ENCODE peak calls at places on chromosomes 5 and 9, in seven cellular contexts. One of them, this sample, is unnamed.

GRCh38 chr9:95004452-95005275 is 278.2 kb downstream of the AOPEP start:
- DNase-seq in fibroblast of mammary gland: no peak
- DNase-seq in CD8-positive, alpha-beta T cell: peak
- DNase-seq in keratinocyte: no peak
- DNase-seq in lower lobe of right lung: peak
- DNase-seq in AG04450: no peak
- DNase-seq in H9: no peak
- DNase-seq in this sample: peak

GRCh38 chr5:65394078-65394477 is 87.6 kb downstream of the ADAMTS6 start:
- DNase-seq in fibroblast of mammary gland: peak
- DNase-seq in CD8-positive, alpha-beta T cell: no peak
- DNase-seq in keratinocyte: no peak
- DNase-seq in lower lobe of right lung: no peak
- DNase-seq in AG04450: peak
- DNase-seq in H9: no peak
- DNase-seq in this sample: no peak

GRCh38 chr5:109558364-109558763 is 131.4 kb upstream of the MAN2A1 start:
- DNase-seq in fibroblast of mammary gland: no peak
- DNase-seq in CD8-positive, alpha-beta T cell: no peak
- DNase-seq in keratinocyte: no peak
- DNase-seq in lower lobe of right lung: no peak
- DNase-seq in AG04450: no peak
- DNase-seq in H9: no peak
- DNase-seq in this sample: no peak

GRCh38 chr5:59275537-59276276 is 617.8 kb downstream of the PDE4D start:
- DNase-seq in fibroblast of mammary gland: peak
- DNase-seq in CD8-positive, alpha-beta T cell: no peak
- DNase-seq in keratinocyte: no peak
- DNase-seq in lower lobe of right lung: no peak
- DNase-seq in AG04450: no peak
- DNase-seq in H9: peak
- DNase-seq in this sample: peak

GRCh38 chr9:16870606-16871357 is at the start of gene BNC2:
- DNase-seq in fibroblast of mammary gland: peak
- DNase-seq in CD8-positive, alpha-beta T cell: no peak
- DNase-seq in keratinocyte: no peak
- DNase-seq in lower lobe of right lung: peak
- DNase-seq in AG04450: no peak
- DNase-seq in H9: peak
- DNase-seq in this sample: peak

GRCh38 chr9:82490019-82490499 is 501.5 kb downstream of the SPATA31D1 start:
- DNase-seq in fibroblast of mammary gland: peak
- DNase-seq in CD8-positive, alpha-beta T cell: no peak
- DNase-seq in keratinocyte: peak
- DNase-seq in lower lobe of right lung: no peak
- DNase-seq in AG04450: peak
- DNase-seq in H9: no peak
- DNase-seq in this sample: no peak

GRCh38 chr5:56327810-56328209 is 94.7 kb upstream of the ANKRD55 start:
- DNase-seq in fibroblast of mammary gland: no peak
- DNase-seq in CD8-positive, alpha-beta T cell: no peak
- DNase-seq in keratinocyte: no peak
- DNase-seq in lower lobe of right lung: no peak
- DNase-seq in AG04450: no peak
- DNase-seq in H9: no peak
- DNase-seq in this sample: no peak

GRCh38 chr5:174614500-174615135 is 109.8 kb upstream of the MSX2 start:
- DNase-seq in fibroblast of mammary gland: no peak
- DNase-seq in CD8-positive, alpha-beta T cell: no peak
- DNase-seq in keratinocyte: no peak
- DNase-seq in lower lobe of right lung: no peak
- DNase-seq in AG04450: no peak
- DNase-seq in H9: no peak
- DNase-seq in this sample: no peak

GRCh38 chr9:36402536-36402935 is 2.5 kb upstream of the RNF38 start:
- DNase-seq in fibroblast of mammary gland: no peak
- DNase-seq in CD8-positive, alpha-beta T cell: no peak
- DNase-seq in keratinocyte: no peak
- DNase-seq in lower lobe of right lung: no peak
- DNase-seq in AG04450: no peak
- DNase-seq in H9: no peak
- DNase-seq in this sample: no peak

GRCh38 chr9:135035781-135036760 is 51.4 kb upstream of the OLFM1 start:
- DNase-seq in fibroblast of mammary gland: no peak
- DNase-seq in CD8-positive, alpha-beta T cell: no peak
- DNase-seq in keratinocyte: no peak
- DNase-seq in lower lobe of right lung: no peak
- DNase-seq in AG04450: no peak
- DNase-seq in H9: peak
- DNase-seq in this sample: no peak

GRCh38 chr9:20044686-20045085 is 255.8 kb upstream of the SLC24A2 start:
- DNase-seq in fibroblast of mammary gland: peak
- DNase-seq in CD8-positive, alpha-beta T cell: no peak
- DNase-seq in keratinocyte: no peak
- DNase-seq in lower lobe of right lung: no peak
- DNase-seq in AG04450: no peak
- DNase-seq in H9: no peak
- DNase-seq in this sample: no peak

GRCh38 chr5:60479542-60479941 is 220.4 kb downstream of the DEPDC1B start:
- DNase-seq in fibroblast of mammary gland: no peak
- DNase-seq in CD8-positive, alpha-beta T cell: no peak
- DNase-seq in keratinocyte: no peak
- DNase-seq in lower lobe of right lung: no peak
- DNase-seq in AG04450: no peak
- DNase-seq in H9: no peak
- DNase-seq in this sample: no peak

GRCh38 chr5:80275347-80275746 is 19.5 kb upstream of the SERINC5 start:
- DNase-seq in fibroblast of mammary gland: peak
- DNase-seq in CD8-positive, alpha-beta T cell: no peak
- DNase-seq in keratinocyte: no peak
- DNase-seq in lower lobe of right lung: no peak
- DNase-seq in AG04450: no peak
- DNase-seq in H9: peak
- DNase-seq in this sample: no peak

GRCh38 chr5:137607771-137608170 is 108.6 kb upstream of the SPOCK1 start:
- DNase-seq in fibroblast of mammary gland: no peak
- DNase-seq in CD8-positive, alpha-beta T cell: no peak
- DNase-seq in keratinocyte: no peak
- DNase-seq in lower lobe of right lung: no peak
- DNase-seq in AG04450: no peak
- DNase-seq in H9: no peak
- DNase-seq in this sample: no peak

GRCh38 chr5:137606401-137606800 is 107.3 kb upstream of the SPOCK1 start:
- DNase-seq in fibroblast of mammary gland: peak
- DNase-seq in CD8-positive, alpha-beta T cell: no peak
- DNase-seq in keratinocyte: no peak
- DNase-seq in lower lobe of right lung: no peak
- DNase-seq in AG04450: no peak
- DNase-seq in H9: no peak
- DNase-seq in this sample: no peak

GRCh38 chr5:137604348-137605095 is 105.4 kb upstream of the SPOCK1 start:
- DNase-seq in fibroblast of mammary gland: no peak
- DNase-seq in CD8-positive, alpha-beta T cell: no peak
- DNase-seq in keratinocyte: no peak
- DNase-seq in lower lobe of right lung: no peak
- DNase-seq in AG04450: no peak
- DNase-seq in H9: peak
- DNase-seq in this sample: no peak

GRCh38 chr5:137603891-137604290 is 104.8 kb upstream of the SPOCK1 start:
- DNase-seq in fibroblast of mammary gland: no peak
- DNase-seq in CD8-positive, alpha-beta T cell: no peak
- DNase-seq in keratinocyte: no peak
- DNase-seq in lower lobe of right lung: no peak
- DNase-seq in AG04450: no peak
- DNase-seq in H9: no peak
- DNase-seq in this sample: no peak

GRCh38 chr5:137605377-137605776 is 106.3 kb upstream of the SPOCK1 start:
- DNase-seq in fibroblast of mammary gland: peak
- DNase-seq in CD8-positive, alpha-beta T cell: no peak
- DNase-seq in keratinocyte: no peak
- DNase-seq in lower lobe of right lung: no peak
- DNase-seq in AG04450: no peak
- DNase-seq in H9: no peak
- DNase-seq in this sample: no peak
- TF ChIP-seq CTCF in fibroblast of mammary gland: peak
- TF ChIP-seq CTCF in CD8-positive, alpha-beta T cell: no peak
- TF ChIP-seq CTCF in keratinocyte: peak
- TF ChIP-seq CTCF in lower lobe of right lung: no peak
- TF ChIP-seq CTCF in AG04450: no peak
- TF ChIP-seq CTCF in H9: peak
- TF ChIP-seq CTCF in this sample: peak

DNA sequence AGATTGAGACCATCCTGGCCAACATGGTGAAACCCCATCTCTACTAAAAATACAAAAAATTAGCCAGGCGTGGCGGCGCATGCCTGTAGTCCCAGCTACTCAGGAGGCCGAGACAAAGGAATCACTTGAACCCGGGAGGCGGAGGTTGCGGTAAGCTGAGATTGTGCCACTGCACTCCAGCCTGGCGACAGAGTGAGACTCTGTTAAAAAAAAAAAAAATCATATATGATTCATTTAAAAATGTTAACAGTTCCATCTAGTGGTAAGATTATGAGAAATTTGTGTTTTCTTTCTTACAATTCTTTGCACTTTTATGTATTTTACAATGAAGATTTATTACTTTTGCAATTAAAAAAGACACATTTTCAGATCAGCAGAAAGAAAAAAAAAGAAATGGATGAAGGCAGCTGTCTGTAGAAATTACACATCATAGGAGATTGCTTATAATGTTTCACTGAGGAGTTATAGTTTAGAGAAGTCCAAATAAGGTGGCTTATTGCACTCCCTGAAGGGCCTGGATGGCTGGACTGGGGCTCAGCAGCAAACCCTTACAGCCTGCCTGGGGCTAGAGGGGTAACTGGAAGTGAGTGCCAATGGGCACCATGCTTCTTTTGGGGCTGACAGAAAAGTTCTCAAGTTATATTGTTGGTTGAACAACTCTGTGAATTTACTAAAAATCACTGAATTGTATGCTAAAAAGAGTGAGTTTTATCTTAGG is 20.2 kb downstream of the C9orf153 start:
- DNase-seq in fibroblast of mammary gland: peak
- DNase-seq in CD8-positive, alpha-beta T cell: no peak
- DNase-seq in keratinocyte: no peak
- DNase-seq in lower lobe of right lung: no peak
- DNase-seq in AG04450: no peak
- DNase-seq in H9: no peak
- DNase-seq in this sample: no peak
- TF ChIP-seq CTCF in fibroblast of mammary gland: peak
- TF ChIP-seq CTCF in CD8-positive, alpha-beta T cell: no peak
- TF ChIP-seq CTCF in keratinocyte: no peak
- TF ChIP-seq CTCF in lower lobe of right lung: no peak
- TF ChIP-seq CTCF in AG04450: no peak
- TF ChIP-seq CTCF in H9: no peak
- TF ChIP-seq CTCF in this sample: no peak

DNA sequence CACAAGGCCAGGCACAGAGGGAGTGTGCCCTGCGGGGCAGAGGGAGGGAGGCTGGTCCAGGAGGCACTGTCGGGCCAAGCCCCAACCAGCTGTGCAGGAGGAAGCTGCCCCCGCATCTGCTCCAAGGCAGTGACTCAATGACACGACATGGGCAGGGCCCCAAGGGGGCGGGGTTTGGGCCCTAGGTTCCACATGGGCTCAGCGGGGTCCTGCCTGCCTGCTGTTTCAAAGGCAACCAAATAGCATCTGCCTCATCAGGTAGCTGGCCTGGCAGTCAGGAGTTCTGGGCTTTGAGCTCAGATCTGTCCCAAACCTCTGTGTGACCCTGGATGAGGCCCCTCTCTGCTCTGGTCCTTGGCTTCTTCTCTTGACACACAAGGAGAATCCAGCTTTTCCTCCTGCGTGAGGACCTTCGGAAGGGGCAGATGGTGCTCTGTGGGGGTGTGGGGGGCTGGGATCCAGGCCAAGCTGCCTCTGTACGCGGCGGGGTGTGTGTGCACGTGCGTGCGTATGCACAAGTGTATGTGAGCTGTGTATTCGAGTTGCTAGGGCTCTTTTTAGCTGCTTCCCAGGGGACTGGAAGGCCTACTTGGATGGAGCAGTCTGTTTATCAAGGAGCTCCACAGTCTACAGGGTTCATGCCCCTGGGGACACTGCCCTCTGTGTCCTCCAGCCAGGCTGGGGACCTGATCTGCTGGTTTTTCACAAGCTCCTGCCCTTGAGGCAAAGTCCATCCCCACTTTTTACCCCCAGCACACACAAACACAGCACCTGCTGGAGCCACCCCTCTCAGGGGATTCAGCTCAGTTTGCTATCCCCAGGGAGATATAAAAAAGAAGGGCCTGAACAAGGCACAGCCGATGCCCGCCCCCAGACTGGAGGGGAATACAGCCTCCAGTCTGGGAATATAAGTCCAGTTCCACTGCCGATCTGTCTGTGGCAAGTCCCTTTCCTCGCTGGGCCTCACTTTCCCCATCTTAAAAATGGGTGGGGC is 138.9 kb downstream of the RGS3 start:
- DNase-seq in fibroblast of mammary gland: peak
- DNase-seq in CD8-positive, alpha-beta T cell: no peak
- DNase-seq in keratinocyte: peak
- DNase-seq in lower lobe of right lung: peak
- DNase-seq in AG04450: no peak
- DNase-seq in H9: peak
- DNase-seq in this sample: peak
- TF ChIP-seq CTCF in fibroblast of mammary gland: no peak
- TF ChIP-seq CTCF in CD8-positive, alpha-beta T cell: no peak
- TF ChIP-seq CTCF in keratinocyte: no peak
- TF ChIP-seq CTCF in lower lobe of right lung: no peak
- TF ChIP-seq CTCF in AG04450: no peak
- TF ChIP-seq CTCF in H9: no peak
- TF ChIP-seq CTCF in this sample: no peak

GRCh38 chr9:92176068-92176799 is 61.0 kb upstream of the SPTLC1 start:
- DNase-seq in fibroblast of mammary gland: no peak
- DNase-seq in CD8-positive, alpha-beta T cell: no peak
- DNase-seq in keratinocyte: no peak
- DNase-seq in lower lobe of right lung: no peak
- DNase-seq in AG04450: no peak
- DNase-seq in H9: no peak
- DNase-seq in this sample: no peak
- TF ChIP-seq CTCF in fibroblast of mammary gland: peak
- TF ChIP-seq CTCF in CD8-positive, alpha-beta T cell: no peak
- TF ChIP-seq CTCF in keratinocyte: peak
- TF ChIP-seq CTCF in lower lobe of right lung: no peak
- TF ChIP-seq CTCF in AG04450: peak
- TF ChIP-seq CTCF in H9: peak
- TF ChIP-seq CTCF in this sample: no peak

GRCh38 chr5:74035521-74035937 is 409.5 kb downstream of the ARHGEF28 start:
- DNase-seq in fibroblast of mammary gland: peak
- DNase-seq in CD8-positive, alpha-beta T cell: no peak
- DNase-seq in keratinocyte: no peak
- DNase-seq in lower lobe of right lung: no peak
- DNase-seq in AG04450: no peak
- DNase-seq in H9: peak
- DNase-seq in this sample: peak
- TF ChIP-seq CTCF in fibroblast of mammary gland: peak
- TF ChIP-seq CTCF in CD8-positive, alpha-beta T cell: no peak
- TF ChIP-seq CTCF in keratinocyte: peak
- TF ChIP-seq CTCF in lower lobe of right lung: peak
- TF ChIP-seq CTCF in AG04450: peak
- TF ChIP-seq CTCF in H9: peak
- TF ChIP-seq CTCF in this sample: peak

GRCh38 chr9:123102380-123103113 is 69.1 kb downstream of the GPR21 start:
- DNase-seq in fibroblast of mammary gland: no peak
- DNase-seq in CD8-positive, alpha-beta T cell: no peak
- DNase-seq in keratinocyte: no peak
- DNase-seq in lower lobe of right lung: no peak
- DNase-seq in AG04450: peak
- DNase-seq in H9: no peak
- DNase-seq in this sample: no peak
- TF ChIP-seq CTCF in fibroblast of mammary gland: peak
- TF ChIP-seq CTCF in CD8-positive, alpha-beta T cell: no peak
- TF ChIP-seq CTCF in keratinocyte: peak
- TF ChIP-seq CTCF in lower lobe of right lung: peak
- TF ChIP-seq CTCF in AG04450: peak
- TF ChIP-seq CTCF in H9: peak
- TF ChIP-seq CTCF in this sample: peak